ENCODE peak calls at places on chromosome 11, in four cellular contexts. One of them, this sample, is unnamed.
A peak's percentile ranks its signal among the peaks of the same experiment; 100 is the strongest.

GRCh38 chr11:118715837-118716260 is 36.4 kb upstream of the TREH start:
- DNase-seq in psoas muscle: no peak
- DNase-seq in CD8-positive, alpha-beta T cell: no peak
- DNase-seq in mucosa of descending colon: no peak
- DNase-seq in this sample: no peak

GRCh38 chr11:38814670-38815069 is 2216.6 kb upstream of the RAG2 start:
- DNase-seq in psoas muscle: no peak
- DNase-seq in CD8-positive, alpha-beta T cell: no peak
- DNase-seq in mucosa of descending colon: no peak
- DNase-seq in this sample: no peak

GRCh38 chr11:123601136-123601535 is 53.3 kb downstream of the SCN3B start:
- DNase-seq in psoas muscle: no peak
- DNase-seq in CD8-positive, alpha-beta T cell: no peak
- DNase-seq in mucosa of descending colon: no peak
- DNase-seq in this sample: no peak

GRCh38 chr11:19889531-19889930 is 176.9 kb downstream of the NAV2 start:
- DNase-seq in psoas muscle: no peak
- DNase-seq in CD8-positive, alpha-beta T cell: no peak
- DNase-seq in mucosa of descending colon: no peak
- DNase-seq in this sample: no peak

GRCh38 chr11:46039990-46040389 is 81.3 kb downstream of the PHF21A start:
- DNase-seq in psoas muscle: no peak
- DNase-seq in CD8-positive, alpha-beta T cell: no peak
- DNase-seq in mucosa of descending colon: no peak
- DNase-seq in this sample: no peak

GRCh38 chr11:129861702-129862107 is 33.7 kb downstream of the NFRKB start:
- DNase-seq in psoas muscle: no peak
- DNase-seq in CD8-positive, alpha-beta T cell: no peak
- DNase-seq in mucosa of descending colon: no peak
- DNase-seq in this sample: no peak

GRCh38 chr11:98300777-98301176 is 720.0 kb upstream of the CNTN5 start:
- DNase-seq in psoas muscle: no peak
- DNase-seq in CD8-positive, alpha-beta T cell: no peak
- DNase-seq in mucosa of descending colon: no peak
- DNase-seq in this sample: no peak

GRCh38 chr11:68826726-68827125 is 15.0 kb downstream of the CPT1A start:
- DNase-seq in psoas muscle: no peak
- DNase-seq in CD8-positive, alpha-beta T cell: no peak
- DNase-seq in mucosa of descending colon: no peak
- DNase-seq in this sample: no peak

GRCh38 chr11:10268746-10269487 is 25.1 kb downstream of the SBF2 start:
- DNase-seq in psoas muscle: no peak
- DNase-seq in CD8-positive, alpha-beta T cell: no peak
- DNase-seq in mucosa of descending colon: no peak
- DNase-seq in this sample: no peak

GRCh38 chr11:93031386-93031785 is 61.9 kb downstream of the MTNR1B start:
- DNase-seq in psoas muscle: no peak
- DNase-seq in CD8-positive, alpha-beta T cell: no peak
- DNase-seq in mucosa of descending colon: no peak
- DNase-seq in this sample: no peak

GRCh38 chr11:14411818-14412217 is 52.8 kb upstream of the RRAS2 start:
- DNase-seq in psoas muscle: peak; percentile 78
- DNase-seq in CD8-positive, alpha-beta T cell: no peak
- DNase-seq in mucosa of descending colon: no peak
- DNase-seq in this sample: no peak

GRCh38 chr11:124896821-124897391 is 759 bp downstream of the ROBO4 start:
- DNase-seq in psoas muscle: peak; percentile 80
- DNase-seq in CD8-positive, alpha-beta T cell: no peak
- DNase-seq in mucosa of descending colon: no peak
- DNase-seq in this sample: no peak

GRCh38 chr11:64007160-64007628 is 21.0 kb downstream of the OTUB1 start:
- DNase-seq in psoas muscle: no peak
- DNase-seq in CD8-positive, alpha-beta T cell: no peak
- DNase-seq in mucosa of descending colon: no peak
- DNase-seq in this sample: no peak

GRCh38 chr11:45920531-45921477 is 1.7 kb upstream of the LARGE2 start:
- DNase-seq in psoas muscle: peak; percentile 26
- DNase-seq in CD8-positive, alpha-beta T cell: no peak
- DNase-seq in mucosa of descending colon: peak; percentile 15
- DNase-seq in this sample: peak; percentile 3

GRCh38 chr11:23590909-23591308 is 730.6 kb upstream of the CCDC179 start:
- DNase-seq in psoas muscle: no peak
- DNase-seq in CD8-positive, alpha-beta T cell: no peak
- DNase-seq in mucosa of descending colon: no peak
- DNase-seq in this sample: no peak

GRCh38 chr11:35507688-35508087 is 17.7 kb downstream of the PAMR1 start:
- DNase-seq in psoas muscle: no peak
- DNase-seq in CD8-positive, alpha-beta T cell: no peak
- DNase-seq in mucosa of descending colon: no peak
- DNase-seq in this sample: no peak

GRCh38 chr11:118052581-118053206 is 24.2 kb upstream of the TMPRSS4 start:
- DNase-seq in psoas muscle: peak; percentile 36
- DNase-seq in CD8-positive, alpha-beta T cell: no peak
- DNase-seq in mucosa of descending colon: no peak
- DNase-seq in this sample: no peak

GRCh38 chr11:125082611-125083311 is 19.7 kb downstream of the SLC37A2 start:
- DNase-seq in psoas muscle: no peak
- DNase-seq in CD8-positive, alpha-beta T cell: no peak
- DNase-seq in mucosa of descending colon: no peak
- DNase-seq in this sample: no peak

GRCh38 chr11:6673523-6673922 is 9.6 kb downstream of the MRPL17 start:
- DNase-seq in psoas muscle: no peak
- DNase-seq in CD8-positive, alpha-beta T cell: no peak
- DNase-seq in mucosa of descending colon: no peak
- DNase-seq in this sample: no peak

GRCh38 chr11:5703741-5704536 is 14.3 kb downstream of the TRIM22 start:
- DNase-seq in psoas muscle: no peak
- DNase-seq in CD8-positive, alpha-beta T cell: no peak
- DNase-seq in mucosa of descending colon: no peak
- DNase-seq in this sample: no peak

GRCh38 chr11:68574308-68574707 is 110.0 kb upstream of the GAL start:
- DNase-seq in psoas muscle: no peak
- DNase-seq in CD8-positive, alpha-beta T cell: no peak
- DNase-seq in mucosa of descending colon: no peak
- DNase-seq in this sample: no peak

GRCh38 chr11:33534575-33534974 is 166.1 kb downstream of the C11orf91 start:
- DNase-seq in psoas muscle: no peak
- DNase-seq in CD8-positive, alpha-beta T cell: no peak
- DNase-seq in mucosa of descending colon: no peak
- DNase-seq in this sample: no peak

DNA sequence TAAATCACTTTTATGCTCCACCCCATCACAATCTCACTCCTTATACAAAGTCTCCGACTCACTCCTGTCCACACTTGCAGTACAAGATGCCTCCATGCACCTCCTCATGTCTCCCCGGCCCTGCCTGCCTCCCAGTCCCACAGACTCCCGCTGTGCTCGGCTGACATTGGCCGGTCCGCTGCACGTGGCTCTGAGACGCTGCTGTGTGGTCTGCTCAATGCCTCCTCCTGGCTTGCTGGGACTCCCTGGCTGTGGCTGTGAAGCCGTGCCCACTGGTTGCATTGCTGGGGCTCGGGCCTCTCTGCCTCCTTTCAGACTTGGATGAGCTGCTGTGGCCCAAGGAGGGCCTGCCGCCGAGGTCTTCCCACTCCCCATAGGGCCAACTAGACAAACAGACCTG is 224.0 kb upstream of the B3GAT1 start:
- DNase-seq in psoas muscle: no peak
- DNase-seq in CD8-positive, alpha-beta T cell: no peak
- DNase-seq in mucosa of descending colon: no peak
- DNase-seq in this sample: no peak
- H3K9me3 ChIP-seq in psoas muscle: no peaks in the 10 kb centered on the region
- H3K9me3 ChIP-seq in CD8-positive, alpha-beta T cell: no peaks in the 10 kb centered on the region
- H3K9me3 ChIP-seq in mucosa of descending colon: no peaks in the 10 kb centered on the region
- H3K9me3 ChIP-seq in this sample: no peaks in the 10 kb centered on the region

DNA sequence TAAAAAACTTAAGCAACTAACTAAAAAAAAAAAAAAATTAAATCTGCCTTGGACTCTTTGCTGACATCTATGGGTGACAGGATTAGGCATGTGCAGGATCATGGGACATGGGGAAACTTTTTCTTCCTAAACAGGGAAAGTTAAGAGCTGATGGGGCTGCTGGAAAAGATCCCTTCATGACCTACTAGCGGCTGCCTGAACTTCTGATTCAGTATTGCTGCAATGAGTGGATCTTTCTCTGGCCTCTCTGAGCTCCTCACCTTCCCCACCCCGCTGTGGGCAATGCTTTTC is 25.0 kb downstream of the OR5A2 start:
- DNase-seq in psoas muscle: no peak
- DNase-seq in CD8-positive, alpha-beta T cell: no peak
- DNase-seq in mucosa of descending colon: no peak
- DNase-seq in this sample: no peak
- H3K9me3 ChIP-seq in psoas muscle: no peaks in the 10 kb centered on the region
- H3K9me3 ChIP-seq in CD8-positive, alpha-beta T cell: no peaks in the 10 kb centered on the region
- H3K9me3 ChIP-seq in mucosa of descending colon: peaks cover 11% of the 10 kb centered on the region
- H3K9me3 ChIP-seq in this sample: peaks cover 6% of the 10 kb centered on the region

DNA sequence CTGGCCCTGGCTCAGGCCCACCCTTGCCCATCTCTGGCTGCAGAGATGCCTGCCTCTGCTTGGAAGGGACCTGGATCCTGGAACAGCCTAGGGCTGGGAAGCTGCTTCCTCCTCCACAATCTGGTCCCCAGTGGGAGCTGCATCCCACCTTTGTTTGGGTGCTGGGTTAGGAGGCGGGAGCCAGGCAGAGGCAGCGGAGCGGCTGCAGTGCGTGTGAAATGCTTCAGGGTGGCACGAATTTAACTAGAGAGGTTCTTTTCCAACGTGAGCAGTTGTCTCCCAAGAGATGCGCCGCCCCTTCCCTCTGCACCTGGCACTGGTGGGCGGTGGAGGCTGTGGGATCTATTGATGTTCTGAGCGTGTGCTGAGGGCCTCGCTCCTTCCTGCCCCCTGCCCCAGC is 31.6 kb downstream of the BRSK2 start:
- DNase-seq in psoas muscle: no peak
- DNase-seq in CD8-positive, alpha-beta T cell: no peak
- DNase-seq in mucosa of descending colon: no peak
- DNase-seq in this sample: no peak
- H3K9me3 ChIP-seq in psoas muscle: peaks cover 8% of the 10 kb centered on the region
- H3K9me3 ChIP-seq in CD8-positive, alpha-beta T cell: peaks cover 17% of the 10 kb centered on the region
- H3K9me3 ChIP-seq in mucosa of descending colon: peaks cover 24% of the 10 kb centered on the region
- H3K9me3 ChIP-seq in this sample: peaks cover 2% of the 10 kb centered on the region

GRCh38 chr11:71062199-71062598 is 190.2 kb downstream of the SHANK2 start:
- DNase-seq in psoas muscle: no peak
- DNase-seq in CD8-positive, alpha-beta T cell: no peak
- DNase-seq in mucosa of descending colon: no peak
- DNase-seq in this sample: no peak

GRCh38 chr11:71064183-71064582 is 188.2 kb downstream of the SHANK2 start:
- DNase-seq in psoas muscle: no peak
- DNase-seq in CD8-positive, alpha-beta T cell: no peak
- DNase-seq in mucosa of descending colon: no peak
- DNase-seq in this sample: no peak

GRCh38 chr11:71059662-71060061 is 192.7 kb downstream of the SHANK2 start:
- DNase-seq in psoas muscle: no peak
- DNase-seq in CD8-positive, alpha-beta T cell: no peak
- DNase-seq in mucosa of descending colon: no peak
- DNase-seq in this sample: no peak

GRCh38 chr11:71063129-71063528 is 189.2 kb downstream of the SHANK2 start:
- DNase-seq in psoas muscle: no peak
- DNase-seq in CD8-positive, alpha-beta T cell: no peak
- DNase-seq in mucosa of descending colon: no peak
- DNase-seq in this sample: no peak

DNA sequence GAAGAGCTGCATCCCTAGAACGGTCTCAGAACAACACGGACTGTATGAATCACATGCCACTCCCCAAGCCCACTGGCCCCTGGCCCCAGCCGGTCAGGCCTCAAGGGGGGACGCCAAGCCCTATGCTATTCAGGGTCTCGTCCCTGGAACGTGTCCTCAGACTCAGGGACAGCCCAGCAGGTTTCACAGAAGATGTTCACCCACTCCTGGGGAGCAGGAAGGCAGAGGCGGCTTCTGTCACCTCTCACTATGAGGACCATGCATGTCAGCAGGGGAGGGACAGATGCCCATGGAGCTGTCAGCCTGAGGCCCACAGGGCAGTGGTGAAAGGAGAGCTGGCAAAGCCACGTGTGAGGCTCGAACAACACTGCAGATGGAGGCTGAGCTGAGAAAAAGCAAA is 192.0 kb downstream of the SHANK2 start:
- DNase-seq in psoas muscle: no peak
- DNase-seq in CD8-positive, alpha-beta T cell: no peak
- DNase-seq in mucosa of descending colon: no peak
- DNase-seq in this sample: no peak
- H3K9me3 ChIP-seq in psoas muscle: no peaks in the 10 kb centered on the region
- H3K9me3 ChIP-seq in CD8-positive, alpha-beta T cell: no peaks in the 10 kb centered on the region
- H3K9me3 ChIP-seq in mucosa of descending colon: no peaks in the 10 kb centered on the region
- H3K9me3 ChIP-seq in this sample: no peaks in the 10 kb centered on the region

GRCh38 chr11:2474059-2474901 is 29.5 kb downstream of the KCNQ1 start:
- DNase-seq in psoas muscle: no peak
- DNase-seq in CD8-positive, alpha-beta T cell: no peak
- DNase-seq in mucosa of descending colon: peak; percentile 66
- DNase-seq in this sample: no peak

GRCh38 chr11:2473361-2474058 is 28.7 kb downstream of the KCNQ1 start:
- DNase-seq in psoas muscle: no peak
- DNase-seq in CD8-positive, alpha-beta T cell: no peak
- DNase-seq in mucosa of descending colon: no peak
- DNase-seq in this sample: no peak

GRCh38 chr11:2477254-2477653 is 32.4 kb downstream of the KCNQ1 start:
- DNase-seq in psoas muscle: no peak
- DNase-seq in CD8-positive, alpha-beta T cell: no peak
- DNase-seq in mucosa of descending colon: no peak
- DNase-seq in this sample: no peak

GRCh38 chr11:2477936-2478335 is 33.1 kb downstream of the KCNQ1 start:
- DNase-seq in psoas muscle: no peak
- DNase-seq in CD8-positive, alpha-beta T cell: no peak
- DNase-seq in mucosa of descending colon: peak; percentile 17
- DNase-seq in this sample: no peak

DNA sequence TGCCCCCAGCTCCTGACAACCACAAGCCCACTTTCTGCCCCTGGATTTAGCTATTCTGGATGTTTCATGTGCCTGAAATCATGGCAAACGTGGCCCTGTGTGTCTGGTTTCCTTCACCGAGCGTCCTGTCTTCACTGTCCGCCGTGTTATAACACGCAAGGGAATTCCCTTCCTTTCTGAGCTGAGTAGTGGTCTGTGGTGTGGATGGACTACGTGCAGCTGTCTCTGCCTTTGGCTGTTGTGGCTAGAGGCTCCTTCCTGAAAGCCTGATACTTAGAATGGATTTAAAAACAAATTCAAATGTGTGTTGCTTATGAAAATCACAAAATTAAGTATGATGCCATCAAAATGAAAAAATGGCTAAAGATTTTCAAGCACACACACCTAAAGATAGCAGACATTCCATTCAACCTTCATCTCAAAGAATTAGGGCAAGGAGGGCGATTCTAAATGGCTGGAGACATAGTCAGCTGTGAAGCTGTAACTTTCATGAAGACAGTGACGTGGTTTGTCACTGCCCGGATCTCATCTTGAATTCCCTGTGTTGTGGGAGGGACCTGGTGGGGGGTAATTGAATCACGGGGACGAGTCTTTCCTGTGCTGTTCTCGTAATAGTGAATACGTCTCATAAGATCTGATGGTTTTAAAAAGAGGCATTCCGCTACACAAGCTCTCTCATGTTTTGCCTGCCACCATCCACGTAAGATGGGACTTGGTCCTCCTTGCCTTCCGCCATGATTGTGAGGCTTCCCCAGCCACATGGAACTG is 30.5 kb downstream of the KCNQ1 start:
- DNase-seq in psoas muscle: no peak
- DNase-seq in CD8-positive, alpha-beta T cell: no peak
- DNase-seq in mucosa of descending colon: no peak
- DNase-seq in this sample: no peak
- H3K9me3 ChIP-seq in psoas muscle: no peaks in the 10 kb centered on the region
- H3K9me3 ChIP-seq in CD8-positive, alpha-beta T cell: no peaks in the 10 kb centered on the region
- H3K9me3 ChIP-seq in mucosa of descending colon: peaks cover 7% of the 10 kb centered on the region
- H3K9me3 ChIP-seq in this sample: no peaks in the 10 kb centered on the region